ENCODE peak calls at places on chromosome 7, in four cellular contexts. I, X, G and A are unnamed samples.

GRCh38 chr7:85041599-85042216 is 145.1 kb downstream of the SEMA3D start:
- DNase-seq in I (peak; percentile 73), X (peak; percentile 42), G (peak; percentile 58), A (peak; percentile 65)

GRCh38 chr7:129343099-129343700 is 91.0 kb upstream of the STRIP2 start:
- DNase-seq in I (no peak), X (no peak), G (peak; percentile 8), A (no peak)

GRCh38 chr7:34835901-34836300 is 177.9 kb downstream of the NPSR1 start:
- DNase-seq in I (no peak), X (no peak), G (no peak), A (no peak)

GRCh38 chr7:27709137-27710075 is 30.6 kb upstream of the TAX1BP1 start:
- DNase-seq in I (no peak), X (no peak), G (no peak), A (no peak)

GRCh38 chr7:94301024-94301588 is 93.6 kb upstream of the COL1A2 start:
- DNase-seq in I (peak; percentile 26), X (peak; percentile 86), G (peak; percentile 65), A (peak; percentile 43)

GRCh38 chr7:129742267-129742666 is 130.7 kb downstream of the NRF1 start:
- DNase-seq in I (no peak), X (no peak), G (no peak), A (no peak)

GRCh38 chr7:74657692-74658170 is at the start of gene GTF2I:
- DNase-seq in I (peak; percentile 53), X (no peak), G (no peak), A (no peak)

GRCh38 chr7:55571534-55572377 is 546 bp downstream of the VOPP1 start:
- DNase-seq in I (peak; percentile 57), X (peak; percentile 60), G (peak; percentile 32), A (peak; percentile 58)

GRCh38 chr7:151796091-151796870 is 80.6 kb downstream of the PRKAG2 start:
- DNase-seq in I (no peak), X (no peak), G (no peak), A (no peak)

GRCh38 chr7:77570330-77571011 is 33.4 kb downstream of the PTPN12 start:
- DNase-seq in I (no peak), X (no peak), G (no peak), A (no peak)

GRCh38 chr7:88216276-88216675 is 3.6 kb downstream of the SRI start:
- DNase-seq in I (no peak), X (no peak), G (no peak), A (no peak)

GRCh38 chr7:134327896-134328295 is 11.2 kb upstream of the SLC35B4 start:
- DNase-seq in I (peak; percentile 60), X (no peak), G (no peak), A (peak; percentile 36)

GRCh38 chr7:28621369-28621807 is 209.1 kb downstream of the CREB5 start:
- DNase-seq in I (no peak), X (no peak), G (no peak), A (no peak)

GRCh38 chr7:134589491-134589941 is 40.6 kb downstream of the AKR1B15 start:
- DNase-seq in I (no peak), X (no peak), G (no peak), A (no peak)

GRCh38 chr7:89042963-89043362 is 247.4 kb upstream of the TEX47 start:
- DNase-seq in I (no peak), X (no peak), G (no peak), A (no peak)

GRCh38 chr7:27178366-27178765 is 4.2 kb upstream of the HOXA10 start:
- DNase-seq in I (no peak), X (no peak), G (no peak), A (no peak)

GRCh38 chr7:140519007-140519399 is 39.7 kb upstream of the MKRN1 start:
- DNase-seq in I (no peak), X (no peak), G (no peak), A (no peak)

GRCh38 chr7:117134885-117135552 is 181.7 kb downstream of the ST7 start:
- DNase-seq in I (no peak), X (no peak), G (no peak), A (no peak)

GRCh38 chr7:26090927-26091519 is 61.0 kb upstream of the NFE2L3 start:
- DNase-seq in I (no peak), X (no peak), G (no peak), A (no peak)

GRCh38 chr7:69187824-69188335 is 410.4 kb upstream of the AUTS2 start:
- DNase-seq in I (no peak), X (no peak), G (no peak), A (no peak)

GRCh38 chr7:64874114-64874513 is 29.0 kb upstream of the ZNF273 start:
- DNase-seq in I (no peak), X (no peak), G (no peak), A (no peak)

GRCh38 chr7:6558837-6559236 is 7.6 kb upstream of the GRID2IP start:
- DNase-seq in I (peak; percentile 45), X (no peak), G (no peak), A (no peak)

GRCh38 chr7:31883761-31884164 is 186.4 kb downstream of the PDE1C start:
- DNase-seq in I (no peak), X (no peak), G (peak; percentile 23), A (no peak)

GRCh38 chr7:913736-914520 is 37.6 kb downstream of the GET4 start:
- DNase-seq in I (no peak), X (no peak), G (no peak), A (no peak)

GRCh38 chr7:115013887-115014286 is 92.0 kb downstream of the MDFIC start:
- DNase-seq in I (no peak), X (no peak), G (no peak), A (no peak)

GRCh38 chr7:104956753-104957450 is 57.1 kb upstream of the KMT2E start:
- DNase-seq in I (no peak), X (no peak), G (no peak), A (no peak)

GRCh38 chr7:134885967-134886352 is 100.3 kb upstream of the AGBL3 start:
- DNase-seq in I (no peak), X (no peak), G (no peak), A (no peak)

GRCh38 chr7:137045573-137045972 is 177.1 kb downstream of the CHRM2 start:
- DNase-seq in I (no peak), X (no peak), G (no peak), A (no peak)

GRCh38 chr7:137948845-137949330 is 53.0 kb downstream of the CREB3L2 start:
- DNase-seq in I (no peak), X (no peak), G (no peak), A (no peak)

GRCh38 chr7:29228289-29229011 is 33.9 kb downstream of the CHN2 start:
- DNase-seq in I (no peak), X (no peak), G (no peak), A (no peak)

GRCh38 chr7:25822823-25823222 is 329.2 kb upstream of the NFE2L3 start:
- DNase-seq in I (no peak), X (no peak), G (no peak), A (no peak)

GRCh38 chr7:150944066-150945042 is 33.8 kb downstream of the KCNH2 start:
- DNase-seq in I (no peak), X (no peak), G (no peak), A (no peak)

GRCh38 chr7:155316427-155317113 is 18.9 kb downstream of the INSIG1 start:
- DNase-seq in I (no peak), X (no peak), G (no peak), A (no peak)

GRCh38 chr7:40579401-40579800 is 444.6 kb downstream of the SUGCT start:
- DNase-seq in I (no peak), X (no peak), G (no peak), A (no peak)

DNA sequence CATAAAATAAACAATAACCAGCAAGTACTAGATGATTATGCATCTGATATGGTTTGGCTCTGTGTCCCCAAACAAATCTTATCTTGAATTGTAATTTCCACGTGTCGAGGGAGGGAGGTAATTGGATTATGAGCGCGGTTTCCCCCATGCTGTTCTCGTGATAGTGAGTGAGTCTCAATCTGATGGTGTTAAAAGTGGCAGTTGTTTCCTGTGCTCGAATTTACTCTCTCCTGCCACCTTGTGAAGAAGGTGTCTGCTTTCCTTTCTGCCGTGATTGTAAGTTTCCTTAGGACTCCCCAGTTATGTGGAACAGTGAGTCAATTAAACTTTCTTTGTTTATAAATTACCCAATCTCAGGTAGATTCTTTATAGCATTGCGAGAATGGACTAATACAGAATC is 15.1 kb downstream of the CNTNAP2 start:
- DNase-seq in I (no peak), X (no peak), G (no peak), A (no peak)
- TF ChIP-seq CTCF in I (no peak), X (no peak), G (no peak), A (no peak)

GRCh38 chr7:130946110-130946509 is 212.1 kb upstream of the KLF14 start:
- DNase-seq in I (no peak), X (no peak), G (no peak), A (no peak)
- TF ChIP-seq CTCF in I (no peak), X (no peak), G (no peak), A (no peak)

DNA sequence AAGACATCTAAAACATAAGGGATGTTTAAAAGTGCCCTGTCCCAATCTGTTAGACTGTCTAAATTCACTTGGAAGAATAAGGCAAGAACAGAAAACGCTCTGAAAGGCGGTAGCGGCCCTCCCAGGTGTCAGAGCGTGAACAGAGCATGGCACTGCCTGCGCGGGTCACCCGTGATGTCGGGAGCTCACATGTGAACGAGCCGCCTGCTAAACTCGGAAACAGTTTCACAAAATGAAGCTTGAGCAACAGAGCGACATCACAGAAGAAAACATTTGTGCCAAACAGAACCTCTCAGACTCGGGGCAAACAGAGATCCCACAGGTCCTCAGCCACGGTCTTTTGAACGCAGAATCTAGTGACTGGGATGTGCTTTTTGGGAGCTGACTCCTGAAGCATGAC is 12.8 kb downstream of the BRI3 start:
- DNase-seq in I (no peak), X (no peak), G (no peak), A (no peak)
- TF ChIP-seq CTCF in I (no peak), X (no peak), G (no peak), A (no peak)

DNA sequence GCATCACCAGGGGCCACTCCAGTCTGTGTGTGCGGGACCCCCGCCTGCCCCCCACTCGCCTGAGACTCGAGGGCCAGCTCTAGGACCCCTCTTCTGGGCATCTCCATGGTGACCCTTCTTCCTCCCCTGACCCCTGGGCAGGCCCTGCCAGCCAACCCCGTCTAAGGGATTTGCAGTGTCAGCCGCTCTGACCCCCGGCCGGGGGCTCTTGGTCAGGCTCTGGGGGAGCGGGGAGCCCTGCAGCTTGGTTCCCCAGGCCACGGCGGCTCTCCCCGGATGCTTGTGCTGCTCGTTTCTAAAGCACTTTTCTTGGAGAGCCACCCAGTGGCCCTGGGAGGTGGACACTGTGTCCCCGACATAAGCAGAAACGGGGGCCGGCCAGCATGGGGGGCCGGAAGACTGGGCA is 5.3 kb downstream of the TTYH3 start:
- DNase-seq in I (no peak), X (no peak), G (no peak), A (no peak)
- TF ChIP-seq CTCF in I (no peak), X (no peak), G (no peak), A (no peak)

GRCh38 chr7:149719050-149719899 is 54.1 kb downstream of the ZNF467 start:
- DNase-seq in I (no peak), X (no peak), G (no peak), A (no peak)
- TF ChIP-seq CTCF in I (no peak), X (no peak), G (no peak), A (no peak)

GRCh38 chr7:132307465-132307864 is 268.8 kb downstream of the PLXNA4 start:
- DNase-seq in I (no peak), X (no peak), G (no peak), A (no peak)
- TF ChIP-seq CTCF in I (no peak), X (no peak), G (no peak), A (no peak)